ENCODE peak calls at places on chromosomes 6 and 20, in ten cellular contexts. O, P, H, W, I, Y, R, J, F and N are unnamed samples.

GRCh38 chr6:143034689-143035334 is 25.9 kb upstream of the AIG1 start:
- DNase-seq in O (no peak), P (no peak), H (no peak), W (no peak), I (peak), Y (no peak), R (no peak), J (no peak), F (no peak), N (no peak)

GRCh38 chr6:155530219-155530834 is 74.7 kb upstream of the NOX3 start:
- DNase-seq in O (no peak), P (no peak), H (peak), W (peak), I (peak), Y (no peak), R (no peak), J (no peak), F (no peak), N (peak)

GRCh38 chr6:49556429-49556837 is 6.0 kb downstream of the C6orf141 start:
- DNase-seq in O (no peak), P (no peak), H (no peak), W (peak), I (peak), Y (no peak), R (no peak), J (no peak), F (no peak), N (no peak)

GRCh38 chr6:38131527-38131965 is 312.0 kb downstream of the ZFAND3 start:
- DNase-seq in O (no peak), P (no peak), H (no peak), W (peak), I (no peak), Y (no peak), R (no peak), J (no peak), F (no peak), N (no peak)

GRCh38 chr6:68628156-68628555 is 6.9 kb upstream of the ADGRB3 start:
- DNase-seq in O (no peak), P (no peak), H (no peak), W (no peak), I (peak), Y (no peak), R (no peak), J (no peak), F (no peak), N (no peak)

GRCh38 chr6:21187485-21187884 is 406.1 kb upstream of the SOX4 start:
- DNase-seq in O (no peak), P (no peak), H (no peak), W (no peak), I (peak), Y (no peak), R (no peak), J (no peak), F (no peak), N (no peak)

GRCh38 chr6:129598244-129599187 is 111.5 kb downstream of the ARHGAP18 start:
- DNase-seq in O (no peak), P (no peak), H (peak), W (peak), I (peak), Y (no peak), R (peak), J (no peak), F (no peak), N (peak)

GRCh38 chr6:43221046-43221773 is 8.1 kb downstream of the DNPH1 start:
- DNase-seq in O (no peak), P (no peak), H (no peak), W (no peak), I (no peak), Y (no peak), R (no peak), J (no peak), F (no peak), N (no peak)

GRCh38 chr20:59920944-59921343 is 12.5 kb downstream of the SYCP2 start:
- DNase-seq in O (no peak), P (no peak), H (no peak), W (no peak), I (no peak), Y (no peak), R (no peak), J (no peak), F (no peak), N (no peak)

GRCh38 chr20:64223526-64224067 is 32.0 kb upstream of the PCMTD2 start:
- DNase-seq in O (peak), P (no peak), H (no peak), W (no peak), I (no peak), Y (no peak), R (peak), J (no peak), F (no peak), N (no peak)

GRCh38 chr6:54204921-54205511 is 93.8 kb downstream of the MLIP start:
- DNase-seq in O (no peak), P (no peak), H (no peak), W (no peak), I (no peak), Y (no peak), R (no peak), J (no peak), F (no peak), N (no peak)

GRCh38 chr6:29912840-29913239 is 29.5 kb upstream of the HLA-A start:
- DNase-seq in O (no peak), P (no peak), H (no peak), W (no peak), I (no peak), Y (no peak), R (no peak), J (no peak), F (no peak), N (no peak)

GRCh38 chr6:84459401-84459800 is 232.0 kb upstream of the CEP162 start:
- DNase-seq in O (no peak), P (no peak), H (no peak), W (no peak), I (no peak), Y (no peak), R (no peak), J (no peak), F (no peak), N (no peak)

GRCh38 chr6:146890644-146891434 is 292.1 kb downstream of the ADGB start:
- DNase-seq in O (no peak), P (no peak), H (no peak), W (peak), I (no peak), Y (no peak), R (no peak), J (no peak), F (no peak), N (no peak)

GRCh38 chr6:130559166-130559565 is 193.3 kb downstream of the TMEM200A start:
- DNase-seq in O (no peak), P (no peak), H (no peak), W (no peak), I (no peak), Y (no peak), R (no peak), J (no peak), F (no peak), N (no peak)

GRCh38 chr20:50187403-50188051 is 3.1 kb upstream of the CEBPB start:
- DNase-seq in O (no peak), P (no peak), H (no peak), W (peak), I (peak), Y (no peak), R (no peak), J (no peak), F (no peak), N (no peak)

GRCh38 chr6:131331873-131332759 is 196.8 kb downstream of the AKAP7 start:
- DNase-seq in O (no peak), P (no peak), H (no peak), W (no peak), I (peak), Y (no peak), R (no peak), J (no peak), F (no peak), N (no peak)

GRCh38 chr20:300345-300744 is 3.0 kb downstream of the ZCCHC3 start:
- DNase-seq in O (no peak), P (no peak), H (no peak), W (peak), I (no peak), Y (no peak), R (no peak), J (no peak), F (no peak), N (no peak)

GRCh38 chr6:113574147-113574546 is 283.0 kb upstream of the MARCKS start:
- DNase-seq in O (no peak), P (no peak), H (no peak), W (no peak), I (no peak), Y (no peak), R (no peak), J (no peak), F (no peak), N (no peak)

GRCh38 chr6:131982740-131983259 is 31.6 kb upstream of the CCN2 start:
- DNase-seq in O (no peak), P (no peak), H (no peak), W (peak), I (no peak), Y (no peak), R (no peak), J (no peak), F (no peak), N (no peak)

GRCh38 chr6:42451595-42452170 is at the start of gene TRERF1:
- DNase-seq in O (peak), P (peak), H (peak), W (peak), I (peak), Y (no peak), R (peak), J (peak), F (no peak), N (no peak)

GRCh38 chr20:44279228-44279627 is 31.8 kb downstream of the FITM2 start:
- DNase-seq in O (no peak), P (no peak), H (no peak), W (peak), I (no peak), Y (no peak), R (no peak), J (no peak), F (no peak), N (no peak)

GRCh38 chr6:121760640-121761213 is 325.3 kb downstream of the GJA1 start:
- DNase-seq in O (no peak), P (no peak), H (no peak), W (no peak), I (no peak), Y (no peak), R (no peak), J (no peak), F (no peak), N (no peak)

GRCh38 chr6:195861-196360 is 96.4 kb upstream of the DUSP22 start:
- DNase-seq in O (no peak), P (no peak), H (no peak), W (peak), I (no peak), Y (no peak), R (no peak), J (peak), F (no peak), N (no peak)

GRCh38 chr6:36120979-36121706 is 9.2 kb upstream of the MAPK13 start:
- DNase-seq in O (no peak), P (peak), H (no peak), W (peak), I (peak), Y (no peak), R (no peak), J (peak), F (no peak), N (no peak)

GRCh38 chr6:88238065-88238464 is 71.9 kb upstream of the CNR1 start:
- DNase-seq in O (peak), P (no peak), H (no peak), W (no peak), I (peak), Y (no peak), R (no peak), J (no peak), F (no peak), N (no peak)

GRCh38 chr20:16271450-16271849 is 301.8 kb downstream of the KIF16B start:
- DNase-seq in O (no peak), P (no peak), H (no peak), W (no peak), I (no peak), Y (no peak), R (no peak), J (no peak), F (no peak), N (no peak)